ENCODE peak calls at places on chromosomes 7 and 10, in six cellular contexts. D is transverse colon, R is WERI-Rb-1, G is GM13976, O is endothelial cell of umbilical vein, Q is nephron progenitor cell. A is an unnamed sample.

GRCh38 chr7:106112972-106113421 is 885 bp upstream of the SYPL1 start:
- DNase-seq in Q (no peak), D (no peak), O (peak), R (no peak), G (no peak), A (no peak)

GRCh38 chr7:77982926-77983550 is 184.5 kb downstream of the PHTF2 start:
- DNase-seq in Q (no peak), R (no peak), D (no peak), G (no peak), O (no peak), A (no peak)

GRCh38 chr7:70460562-70460961 is 671.4 kb upstream of the GALNT17 start:
- DNase-seq in G (no peak), O (no peak), R (no peak), D (no peak), Q (no peak), A (no peak)

GRCh38 chr7:17493451-17493850 is 195.0 kb downstream of the AHR start:
- DNase-seq in R (no peak), G (no peak), O (no peak), D (no peak), Q (no peak), A (no peak)

GRCh38 chr7:116403265-116403664 is 96.3 kb upstream of the CAV2 start:
- DNase-seq in D (no peak), G (no peak), Q (no peak), O (peak), R (no peak), A (no peak)

GRCh38 chr7:36283711-36284130 is 105.9 kb upstream of the ANLN start:
- DNase-seq in G (peak), R (no peak), O (no peak), D (peak), Q (no peak), A (no peak)

GRCh38 chr10:13092446-13093102 is 7.4 kb upstream of the OPTN start:
- DNase-seq in G (no peak), D (no peak), O (no peak), R (no peak), Q (no peak), A (no peak)

GRCh38 chr7:49774459-49775064 is 1.1 kb downstream of the VWC2 start:
- DNase-seq in O (no peak), Q (peak), R (peak), D (no peak), G (no peak), A (peak)

GRCh38 chr10:35451103-35452016 is 115.1 kb downstream of the CCNY start:
- DNase-seq in D (no peak), O (no peak), Q (no peak), R (no peak), G (peak), A (no peak)

GRCh38 chr7:41164440-41164839 is 538.5 kb downstream of the INHBA start:
- DNase-seq in Q (no peak), D (no peak), O (no peak), R (no peak), G (no peak), A (no peak)

DNA sequence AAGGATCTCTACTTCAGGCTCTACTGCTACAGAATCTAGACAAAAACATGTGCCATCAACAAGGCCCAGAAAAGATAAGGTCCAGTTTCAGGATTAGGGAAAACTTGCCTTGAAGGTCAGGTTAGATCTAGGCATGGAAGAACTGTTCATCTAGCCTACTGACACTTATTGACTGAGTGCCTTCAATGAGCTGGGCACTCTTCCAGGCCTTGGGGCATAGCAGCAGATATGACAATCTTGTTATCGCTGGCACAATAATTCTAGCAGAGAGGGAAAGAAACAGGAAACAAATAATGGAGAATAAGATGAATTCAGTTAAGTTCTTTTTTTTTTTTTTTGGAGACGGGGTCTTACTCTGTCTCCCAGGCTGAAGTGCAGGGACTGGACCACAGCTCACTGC is 71.6 kb downstream of the ADCYAP1R1 start:
- DNase-seq in Q (no peak), D (no peak), R (no peak), G (no peak), O (no peak), A (no peak)
- TF ChIP-seq CTCF in Q (no peak), D (no peak), R (no peak), G (no peak), O (no peak), A (no peak)

DNA sequence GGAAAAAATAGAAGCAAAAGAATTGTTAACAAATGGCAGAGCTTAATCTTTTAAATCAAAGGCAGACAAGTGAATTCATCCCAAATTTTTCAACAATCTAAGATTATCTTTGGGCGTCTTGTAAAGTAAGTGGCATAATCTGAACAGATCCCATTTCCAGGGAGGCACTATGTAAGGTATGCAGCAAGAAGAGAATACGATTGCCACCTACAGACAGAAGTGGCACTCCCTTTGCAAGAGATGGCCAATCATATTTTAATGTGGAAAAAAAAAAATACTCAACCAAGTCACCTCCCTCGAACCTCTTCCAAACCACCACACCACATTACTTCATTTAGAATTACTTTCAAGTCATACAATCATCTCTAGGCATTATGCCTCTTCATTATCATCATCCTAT is 4.0 kb downstream of the GFRA1 start:
- DNase-seq in G (no peak), R (no peak), D (no peak), O (no peak), Q (no peak), A (no peak)
- TF ChIP-seq CTCF in G (no peak), R (peak), D (no peak), O (no peak), Q (no peak), A (no peak)

GRCh38 chr10:48981310-48981907 is 41.8 kb upstream of the LRRC18 start:
- DNase-seq in G (peak), Q (peak), D (peak), R (peak), O (peak), A (peak)

GRCh38 chr10:48982584-48982983 is 42.9 kb upstream of the LRRC18 start:
- DNase-seq in Q (no peak), R (no peak), G (no peak), D (no peak), O (no peak), A (no peak)

GRCh38 chr10:48978318-48978717 is 38.7 kb upstream of the LRRC18 start:
- DNase-seq in R (no peak), G (no peak), O (no peak), D (no peak), Q (no peak), A (no peak)

GRCh38 chr10:48985621-48986158 is 46.0 kb upstream of the LRRC18 start:
- DNase-seq in Q (no peak), D (no peak), R (no peak), G (no peak), O (no peak), A (no peak)

DNA sequence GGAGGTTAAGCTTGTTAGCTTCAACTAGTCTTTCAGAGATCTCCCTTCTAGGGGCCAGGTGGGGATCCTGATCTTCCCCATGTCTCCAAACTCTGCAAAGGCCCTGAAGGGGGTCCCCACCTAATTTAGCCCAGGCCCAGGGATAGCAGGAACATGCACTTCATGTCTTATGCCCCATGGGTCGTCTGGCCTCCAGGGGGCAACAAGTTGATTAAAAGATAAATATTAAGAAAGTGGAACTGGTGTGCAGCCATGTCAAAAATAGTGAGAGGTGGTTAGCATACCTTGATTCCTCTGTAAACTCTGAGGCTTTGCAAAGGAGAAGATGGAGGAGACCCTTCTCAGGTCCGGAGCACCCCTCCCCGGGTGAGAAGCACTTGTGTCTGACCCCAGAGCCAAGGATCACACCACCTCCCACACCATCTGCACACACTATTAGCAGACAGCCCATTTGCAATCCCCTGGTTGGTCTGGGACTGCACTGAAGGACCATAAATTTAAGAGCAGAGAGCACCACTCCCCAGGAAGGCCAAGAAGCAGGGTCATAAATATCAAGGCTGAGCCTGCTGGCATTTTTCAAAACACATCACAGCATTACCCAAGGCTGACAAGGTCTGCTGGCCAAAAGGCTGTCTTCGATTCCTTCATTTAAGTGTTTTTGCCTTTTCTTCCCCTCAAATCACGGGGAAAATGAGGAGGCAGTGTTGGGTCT is 44.2 kb upstream of the LRRC18 start:
- DNase-seq in R (no peak), O (no peak), D (no peak), G (no peak), Q (peak), A (no peak)
- TF ChIP-seq CTCF in R (no peak), O (no peak), D (no peak), G (no peak), Q (no peak), A (no peak)

GRCh38 chr7:152030561-152030960 is 5.1 kb downstream of the GALNT11 start:
- DNase-seq in O (no peak), Q (no peak), R (no peak), D (no peak), G (no peak), A (no peak)

GRCh38 chr7:152025077-152025936 is at the start of gene GALNT11:
- DNase-seq in R (peak), G (peak), D (peak), O (peak), Q (peak), A (peak)

DNA sequence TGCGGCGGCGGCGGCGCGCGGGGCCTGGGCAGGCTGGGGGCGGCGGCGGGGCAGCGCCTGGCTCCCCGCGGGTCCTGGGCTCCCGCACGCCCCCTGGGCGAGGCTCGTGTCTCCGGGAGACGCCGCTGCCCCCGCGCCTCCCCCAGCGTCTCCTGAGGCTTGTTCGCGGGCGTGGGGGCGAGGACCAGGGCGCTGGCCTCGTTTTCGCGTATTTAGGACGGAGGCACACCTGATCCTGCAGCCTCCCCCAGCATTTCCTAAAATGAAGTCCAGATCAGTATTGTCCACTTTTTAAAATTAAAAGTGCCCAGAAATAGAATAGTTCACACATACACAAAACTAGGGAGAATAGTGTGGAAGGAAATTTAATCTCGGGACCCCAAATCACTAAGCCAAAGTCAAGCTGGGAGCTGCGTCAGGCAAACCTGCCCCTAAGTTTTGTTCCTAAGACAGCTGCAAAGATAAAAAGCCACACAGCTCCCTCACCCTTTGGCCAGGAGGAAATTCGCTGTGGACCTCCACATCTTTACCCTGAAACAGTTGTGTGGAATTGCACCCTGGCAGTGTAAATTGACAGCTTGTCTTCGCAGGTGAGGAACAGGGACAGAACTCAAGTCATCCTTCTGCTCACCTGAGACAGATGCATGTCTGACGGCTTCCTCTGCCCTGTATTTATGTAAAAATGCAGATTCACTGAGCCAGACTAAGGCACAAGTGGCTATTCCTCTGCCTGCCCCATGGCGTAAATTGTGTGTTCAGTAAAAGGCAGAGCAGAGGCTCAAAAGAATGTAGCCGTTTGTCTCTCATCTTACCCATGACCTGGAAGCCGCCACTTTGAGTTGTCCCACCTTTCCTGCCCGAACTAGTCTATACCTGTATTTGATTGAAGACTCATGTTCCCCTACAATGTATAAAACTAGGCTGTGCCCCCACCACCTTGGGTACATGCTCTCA is 740 bp downstream of the GALNT11 start:
- DNase-seq in Q (no peak), R (no peak), G (no peak), D (no peak), O (no peak), A (no peak)
- TF ChIP-seq CTCF in Q (no peak), R (no peak), G (no peak), D (no peak), O (no peak), A (peak)

GRCh38 chr10:62175256-62175655 is 93.4 kb downstream of the RTKN2 start:
- DNase-seq in D (no peak), G (no peak), O (no peak), R (no peak), Q (no peak), A (no peak)
- TF ChIP-seq CTCF in D (no peak), G (no peak), O (no peak), R (no peak), Q (no peak), A (no peak)

GRCh38 chr10:58641095-58641531 is 128.4 kb downstream of the BICC1 start:
- DNase-seq in G (no peak), D (no peak), O (no peak), Q (no peak), R (no peak), A (no peak)
- TF ChIP-seq CTCF in G (no peak), D (no peak), O (peak), Q (no peak), R (peak), A (peak)

DNA sequence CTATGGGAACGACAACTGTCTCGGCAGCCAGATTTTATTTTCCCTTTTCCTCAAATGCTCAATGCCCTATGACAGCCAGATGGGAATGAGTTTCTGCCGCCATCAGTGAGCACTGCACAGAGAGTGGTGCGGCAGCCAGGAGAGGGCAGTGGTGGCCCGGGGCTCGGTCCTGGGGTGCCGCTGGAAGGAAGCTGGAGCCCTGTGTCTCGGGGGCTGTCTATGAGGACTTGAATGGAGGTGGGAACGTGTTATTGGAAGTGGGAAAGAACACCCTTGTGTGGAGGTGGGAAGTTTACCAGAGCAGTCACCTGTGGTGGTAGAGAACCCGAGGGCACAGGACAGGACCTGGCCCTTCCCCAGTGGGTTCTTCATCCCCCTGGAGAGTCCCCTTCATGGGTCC is 35.8 kb downstream of the JAKMIP3 start:
- DNase-seq in D (no peak), G (no peak), R (peak), Q (no peak), O (no peak), A (no peak)
- TF ChIP-seq CTCF in D (no peak), G (no peak), R (peak), Q (no peak), O (no peak), A (no peak)

A was measured in neural crest cell.